ENCODE peak calls at places on chromosomes 11 and 22, in five cellular contexts. G is renal cortical epithelial cell; X is HS-27A; H is stimulated activated CD8-positive, alpha-beta memory T cell treated with anti-CD3 and anti-CD28 coated beads, Interleukin-12 subunit alpha, Interleukin-12 subunit beta, amount 100 ng/mL, for 4 hours; Z is effector memory CD8-positive, alpha-beta T cell. C is an unnamed sample.

GRCh38 chr11:96329419-96329818 is 13.6 kb downstream of the MAML2 start:
- DNase-seq in G (peak; percentile 60), X (no peak), H (no peak), Z (no peak), C (no peak)

GRCh38 chr11:134170909-134171281 is 52.9 kb downstream of the NCAPD3 start:
- DNase-seq in G (peak; percentile 36), X (no peak), H (no peak), Z (no peak), C (no peak)

GRCh38 chr11:1548221-1549070 is 23.6 kb downstream of the DUSP8 start:
- DNase-seq in G (peak; percentile 63), X (no peak), H (no peak), Z (no peak), C (peak; percentile 90)

GRCh38 chr11:112616292-112617088 is 344.7 kb upstream of the NCAM1 start:
- DNase-seq in G (no peak), X (no peak), H (no peak), Z (no peak), C (no peak)

GRCh38 chr11:65556470-65557279 is 1.5 kb downstream of the LTBP3 start:
- DNase-seq in G (no peak), X (no peak), H (no peak), Z (no peak), C (peak; percentile 74)

GRCh38 chr11:117862753-117863152 is 13.7 kb downstream of the FXYD6 start:
- DNase-seq in G (no peak), X (no peak), H (no peak), Z (no peak), C (no peak)

GRCh38 chr22:47209547-47210023 is 447.1 kb downstream of the TBC1D22A start:
- DNase-seq in G (no peak), X (no peak), H (no peak), Z (no peak), C (peak; percentile 41)

GRCh38 chr11:2828585-2829330 is 56.8 kb downstream of the CDKN1C start:
- DNase-seq in G (no peak), X (no peak), H (no peak), Z (no peak), C (no peak)

GRCh38 chr11:71156301-71156700 is 96.1 kb downstream of the SHANK2 start:
- DNase-seq in G (no peak), X (no peak), H (no peak), Z (no peak), C (peak; percentile 16)